ENCODE peak calls at places on chromosomes 1 and 21, in seven cellular contexts. W, O, K, T, J, X and N are unnamed samples.

GRCh38 chr1:190138711-190139110 is 339.0 kb downstream of the BRINP3 start:
- DNase-seq in J (no peak), K (no peak), X (no peak), W (no peak), O (no peak), T (no peak), N (no peak)

GRCh38 chr21:45630876-45631275 is 12.6 kb upstream of the PCBP3 start:
- DNase-seq in W (no peak), T (no peak), X (no peak), K (no peak), J (no peak), O (no peak), N (no peak)

GRCh38 chr1:12464627-12465056 is 153.4 kb downstream of the DHRS3 start:
- DNase-seq in O (peak; percentile 84), W (no peak), T (no peak), J (no peak), X (no peak), K (no peak), N (peak; percentile 70)

GRCh38 chr21:25385912-25386474 is 221.3 kb downstream of the MRPL39 start:
- DNase-seq in T (no peak), W (no peak), O (no peak), K (no peak), J (no peak), X (no peak), N (no peak)

GRCh38 chr1:201259476-201260235 is 23.6 kb upstream of the PKP1 start:
- DNase-seq in O (no peak), X (no peak), T (no peak), K (no peak), J (no peak), W (no peak), N (no peak)

GRCh38 chr1:235843458-235843857 is 23.2 kb downstream of the LYST start:
- DNase-seq in K (no peak), J (no peak), O (no peak), W (no peak), T (no peak), X (no peak), N (no peak)

GRCh38 chr1:71049951-71050598 is 2.5 kb upstream of the PTGER3 start:
- DNase-seq in W (no peak), K (no peak), O (no peak), T (no peak), J (peak; percentile 25), X (no peak), N (peak; percentile 29)

GRCh38 chr1:109277434-109278204 is 5.3 kb downstream of the PSRC1 start:
- DNase-seq in T (peak; percentile 83), O (peak; percentile 42), W (peak; percentile 80), X (peak; percentile 19), J (peak; percentile 54), K (peak; percentile 90), N (peak; percentile 73)

GRCh38 chr1:208183977-208184901 is 59.9 kb downstream of the PLXNA2 start:
- DNase-seq in O (peak; percentile 27), K (peak; percentile 78), T (no peak), J (no peak), X (no peak), W (peak; percentile 81), N (peak; percentile 59)

GRCh38 chr21:27077501-27077900 is 110.6 kb upstream of the ADAMTS5 start:
- DNase-seq in T (no peak), O (peak; percentile 24), K (no peak), X (no peak), J (no peak), W (peak; percentile 72), N (peak; percentile 34)

GRCh38 chr1:212470059-212470458 is 37.3 kb downstream of the NENF start:
- DNase-seq in X (no peak), W (peak; percentile 93), T (peak; percentile 85), J (no peak), K (peak; percentile 64), O (peak; percentile 75), N (peak; percentile 90)

GRCh38 chr21:34313116-34313515 is 50.7 kb upstream of the KCNE2 start:
- DNase-seq in J (no peak), T (no peak), W (no peak), O (no peak), K (no peak), X (no peak), N (no peak)

GRCh38 chr1:54876814-54877213 is 10.2 kb downstream of the DHCR24 start:
- DNase-seq in W (no peak), T (no peak), X (no peak), O (no peak), K (no peak), J (no peak), N (no peak)

GRCh38 chr1:232893481-232894313 is 56.7 kb upstream of the NTPCR start:
- DNase-seq in X (no peak), K (no peak), W (no peak), T (no peak), J (no peak), O (no peak), N (no peak)

GRCh38 chr1:58457023-58457635 is 89.4 kb downstream of the OMA1 start:
- DNase-seq in J (no peak), O (no peak), K (no peak), X (no peak), W (no peak), T (no peak), N (no peak)

GRCh38 chr1:94527447-94528031 is 14.0 kb downstream of the F3 start:
- DNase-seq in O (no peak), K (no peak), T (no peak), J (no peak), W (no peak), X (no peak), N (no peak)

GRCh38 chr1:23530750-23531651 is at the start of gene E2F2:
- DNase-seq in O (peak; percentile 76), J (no peak), W (peak; percentile 89), K (peak; percentile 91), X (peak; percentile 45), T (peak; percentile 78), N (peak; percentile 86)
- TF ChIP-seq POLR2A in O (no peak), J (peak; percentile 66), W (no peak), K (peak; percentile 39), X (peak; percentile 53), T (no peak), N (no peak)

GRCh38 chr1:225999912-226000337 is 782 bp upstream of the SDE2 start:
- DNase-seq in J (peak; percentile 74), T (no peak), X (no peak), W (no peak), O (no peak), K (no peak), N (no peak)

GRCh38 chr1:225996946-225997545 is 2.1 kb downstream of the SDE2 start:
- DNase-seq in J (no peak), W (no peak), K (no peak), O (no peak), T (no peak), X (no peak), N (no peak)

GRCh38 chr1:226001088-226001487 is 1.9 kb upstream of the SDE2 start:
- DNase-seq in J (no peak), T (no peak), K (no peak), X (no peak), W (no peak), O (no peak), N (no peak)

GRCh38 chr1:225998560-225999226 is 450 bp downstream of the SDE2 start:
- DNase-seq in W (no peak), K (no peak), T (no peak), O (no peak), X (no peak), J (no peak), N (no peak)

DNA sequence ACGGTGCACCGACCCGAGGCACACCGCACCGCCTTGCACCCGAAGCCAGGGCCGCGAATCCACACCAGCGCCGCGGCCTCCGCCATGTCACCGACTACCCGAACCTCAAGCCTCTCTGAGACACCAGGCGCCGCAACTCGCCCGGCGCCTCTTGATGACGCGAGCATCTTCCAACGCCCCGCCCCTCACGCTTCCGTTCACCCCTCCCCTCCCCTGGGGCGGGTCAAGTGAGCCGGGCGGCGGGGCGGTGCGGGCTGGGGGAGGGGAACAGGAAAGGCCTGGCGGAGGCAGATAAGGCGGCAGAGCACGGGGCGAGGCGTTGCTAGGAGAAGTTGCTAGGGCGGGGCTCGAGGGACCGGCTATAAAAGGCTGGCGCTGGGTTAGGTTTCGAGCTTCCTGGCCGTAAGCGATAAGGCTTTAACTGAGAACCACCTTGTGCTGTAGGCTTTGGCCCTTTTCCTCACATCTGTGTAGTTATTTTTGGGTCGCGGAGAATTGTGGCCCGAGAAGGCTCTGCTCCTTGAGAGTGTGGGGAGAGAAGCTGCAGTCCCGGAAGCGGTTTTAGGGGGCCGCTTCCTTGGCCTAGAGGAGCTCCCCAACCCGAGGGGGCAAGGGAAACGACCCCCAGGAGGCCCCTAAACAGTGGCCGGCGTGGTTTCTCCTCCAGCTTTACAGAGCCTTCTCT is at the start of gene SDE2:
- DNase-seq in O (peak; percentile 100), J (peak; percentile 95), X (peak; percentile 97), T (peak; percentile 99), K (peak; percentile 100), W (peak; percentile 100), N (peak; percentile 100)
- H3K4me1 ChIP-seq in O (peaks cover 41% of the 10 kb centered on the region), J (peaks cover 39% of the 10 kb centered on the region), X (peaks cover 73% of the 10 kb centered on the region), T (peaks cover 4% of the 10 kb centered on the region), K (peaks cover 10% of the 10 kb centered on the region), W (peaks cover 68% of the 10 kb centered on the region), N (peaks cover 11% of the 10 kb centered on the region)

DNA sequence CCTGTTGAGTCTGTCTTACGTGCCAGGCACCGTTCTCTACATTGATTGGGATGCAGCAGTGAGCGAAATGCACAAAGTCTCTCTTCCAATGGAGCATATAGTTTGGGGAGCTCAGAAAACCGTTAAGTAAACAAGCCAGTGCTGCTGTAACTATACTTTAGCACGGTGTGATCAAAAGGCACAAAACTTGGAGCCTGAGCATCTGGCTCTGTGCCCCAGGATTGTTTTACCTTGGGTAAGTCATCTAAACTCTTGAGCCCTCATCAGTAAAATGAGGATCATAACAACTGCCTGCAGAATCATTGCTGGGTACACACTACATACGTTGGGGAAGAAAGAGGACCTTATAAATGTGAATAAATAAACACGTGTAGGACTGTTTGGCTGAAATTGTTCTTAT is 1.8 kb downstream of the HHIPL2 start:
- DNase-seq in O (no peak), T (no peak), W (no peak), X (no peak), K (no peak), J (no peak), N (no peak)
- H3K4me3 ChIP-seq in O (no peak overlapping the region), T (no peak overlapping the region), W (no peak overlapping the region), X (no peak overlapping the region), K (no peak overlapping the region), J (no peak overlapping the region), N (no peak overlapping the region)

DNA sequence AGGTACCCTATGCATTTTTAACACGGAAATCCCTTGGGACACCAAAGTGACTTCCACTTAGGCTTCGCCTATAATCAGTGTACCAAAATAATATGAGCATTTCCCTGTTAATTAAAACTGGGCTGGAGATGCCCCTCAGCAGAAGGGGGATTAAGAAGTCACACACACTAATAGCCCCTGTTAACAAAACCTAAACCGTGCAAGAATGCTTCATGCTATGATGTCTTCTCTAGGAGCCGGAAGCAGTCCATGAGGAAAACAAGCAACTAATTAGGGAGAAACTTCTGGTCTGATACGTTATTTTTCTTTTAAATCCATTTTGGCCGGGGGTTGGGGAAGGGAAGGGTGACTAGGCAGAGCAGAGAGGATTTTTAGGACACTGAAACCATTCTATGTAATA is 123.4 kb downstream of the ESRRG start:
- DNase-seq in K (no peak), W (no peak), O (no peak), J (no peak), X (no peak), T (no peak), N (no peak)
- TF ChIP-seq POLR2A in K (no peak), W (no peak), O (no peak), J (no peak), X (no peak), T (no peak), N (no peak)